ENCODE peak calls at places on chromosomes 12 and 14, in nine cellular contexts. One of them, this sample, is unnamed.

GRCh38 chr12:71892059-71892458 is 46.6 kb upstream of the TPH2 start:
- DNase-seq in progenitor cell of endocrine pancreas: no peak
- DNase-seq in dorsolateral prefrontal cortex: no peak
- DNase-seq in fibroblast of mammary gland: no peak
- DNase-seq in fibroblast of pulmonary artery: no peak
- DNase-seq in endothelial cell: no peak
- DNase-seq in natural killer cell: no peak
- DNase-seq in fibroblast of lung: no peak
- DNase-seq in B cell: no peak
- DNase-seq in this sample: no peak

GRCh38 chr14:75307700-75308379 is 29.2 kb downstream of the FOS start:
- DNase-seq in progenitor cell of endocrine pancreas: peak
- DNase-seq in dorsolateral prefrontal cortex: peak
- DNase-seq in fibroblast of mammary gland: peak
- DNase-seq in fibroblast of pulmonary artery: peak
- DNase-seq in endothelial cell: peak
- DNase-seq in natural killer cell: peak
- DNase-seq in fibroblast of lung: peak
- DNase-seq in B cell: peak
- DNase-seq in this sample: peak

GRCh38 chr12:56332512-56333196 is 1.1 kb downstream of the PAN2 start:
- DNase-seq in progenitor cell of endocrine pancreas: no peak
- DNase-seq in dorsolateral prefrontal cortex: no peak
- DNase-seq in fibroblast of mammary gland: no peak
- DNase-seq in fibroblast of pulmonary artery: no peak
- DNase-seq in endothelial cell: no peak
- DNase-seq in natural killer cell: no peak
- DNase-seq in fibroblast of lung: no peak
- DNase-seq in B cell: no peak
- DNase-seq in this sample: no peak

GRCh38 chr12:11228268-11228879 is 41.1 kb downstream of the PRB3 start:
- DNase-seq in progenitor cell of endocrine pancreas: peak
- DNase-seq in dorsolateral prefrontal cortex: no peak
- DNase-seq in fibroblast of mammary gland: peak
- DNase-seq in fibroblast of pulmonary artery: peak
- DNase-seq in endothelial cell: peak
- DNase-seq in natural killer cell: no peak
- DNase-seq in fibroblast of lung: peak
- DNase-seq in B cell: no peak
- DNase-seq in this sample: peak

GRCh38 chr12:46888568-46888967 is 62.8 kb upstream of the SLC38A4 start:
- DNase-seq in progenitor cell of endocrine pancreas: no peak
- DNase-seq in dorsolateral prefrontal cortex: no peak
- DNase-seq in fibroblast of mammary gland: no peak
- DNase-seq in fibroblast of pulmonary artery: no peak
- DNase-seq in endothelial cell: no peak
- DNase-seq in natural killer cell: no peak
- DNase-seq in fibroblast of lung: no peak
- DNase-seq in B cell: no peak
- DNase-seq in this sample: no peak

GRCh38 chr12:1117371-1117770 is 126.3 kb downstream of the ERC1 start:
- DNase-seq in progenitor cell of endocrine pancreas: no peak
- DNase-seq in dorsolateral prefrontal cortex: no peak
- DNase-seq in fibroblast of mammary gland: peak
- DNase-seq in fibroblast of pulmonary artery: no peak
- DNase-seq in endothelial cell: no peak
- DNase-seq in natural killer cell: no peak
- DNase-seq in fibroblast of lung: peak
- DNase-seq in B cell: no peak
- DNase-seq in this sample: no peak

GRCh38 chr12:110790301-110790700 is 47.6 kb upstream of the PPP1CC start:
- DNase-seq in progenitor cell of endocrine pancreas: no peak
- DNase-seq in dorsolateral prefrontal cortex: no peak
- DNase-seq in fibroblast of mammary gland: peak
- DNase-seq in fibroblast of pulmonary artery: peak
- DNase-seq in endothelial cell: no peak
- DNase-seq in natural killer cell: no peak
- DNase-seq in fibroblast of lung: peak
- DNase-seq in B cell: no peak
- DNase-seq in this sample: no peak

GRCh38 chr12:6855322-6855721 is 3.4 kb downstream of the USP5 start:
- DNase-seq in progenitor cell of endocrine pancreas: no peak
- DNase-seq in dorsolateral prefrontal cortex: no peak
- DNase-seq in fibroblast of mammary gland: no peak
- DNase-seq in fibroblast of pulmonary artery: no peak
- DNase-seq in endothelial cell: no peak
- DNase-seq in natural killer cell: no peak
- DNase-seq in fibroblast of lung: no peak
- DNase-seq in B cell: no peak
- DNase-seq in this sample: no peak

GRCh38 chr12:32264995-32265394 is 134.4 kb upstream of the FGD4 start:
- DNase-seq in progenitor cell of endocrine pancreas: no peak
- DNase-seq in dorsolateral prefrontal cortex: no peak
- DNase-seq in fibroblast of mammary gland: peak
- DNase-seq in fibroblast of pulmonary artery: peak
- DNase-seq in endothelial cell: no peak
- DNase-seq in natural killer cell: no peak
- DNase-seq in fibroblast of lung: peak
- DNase-seq in B cell: peak
- DNase-seq in this sample: no peak

GRCh38 chr12:52020126-52020525 is 13.4 kb downstream of the TAMALIN start:
- DNase-seq in progenitor cell of endocrine pancreas: no peak
- DNase-seq in dorsolateral prefrontal cortex: no peak
- DNase-seq in fibroblast of mammary gland: no peak
- DNase-seq in fibroblast of pulmonary artery: no peak
- DNase-seq in endothelial cell: no peak
- DNase-seq in natural killer cell: no peak
- DNase-seq in fibroblast of lung: no peak
- DNase-seq in B cell: no peak
- DNase-seq in this sample: no peak

GRCh38 chr12:127401005-127401404 is 866.0 kb upstream of the TMEM132C start:
- DNase-seq in progenitor cell of endocrine pancreas: no peak
- DNase-seq in dorsolateral prefrontal cortex: no peak
- DNase-seq in fibroblast of mammary gland: peak
- DNase-seq in fibroblast of pulmonary artery: peak
- DNase-seq in endothelial cell: no peak
- DNase-seq in natural killer cell: no peak
- DNase-seq in fibroblast of lung: peak
- DNase-seq in B cell: no peak
- DNase-seq in this sample: no peak

GRCh38 chr12:26938660-26939185 is 453 bp downstream of the FGFR1OP2 start:
- DNase-seq in progenitor cell of endocrine pancreas: no peak
- DNase-seq in dorsolateral prefrontal cortex: no peak
- DNase-seq in fibroblast of mammary gland: no peak
- DNase-seq in fibroblast of pulmonary artery: no peak
- DNase-seq in endothelial cell: no peak
- DNase-seq in natural killer cell: no peak
- DNase-seq in fibroblast of lung: no peak
- DNase-seq in B cell: peak
- DNase-seq in this sample: peak

GRCh38 chr12:66776974-66777373 is 98.1 kb upstream of the GRIP1 start:
- DNase-seq in progenitor cell of endocrine pancreas: no peak
- DNase-seq in dorsolateral prefrontal cortex: no peak
- DNase-seq in fibroblast of mammary gland: no peak
- DNase-seq in fibroblast of pulmonary artery: no peak
- DNase-seq in endothelial cell: no peak
- DNase-seq in natural killer cell: peak
- DNase-seq in fibroblast of lung: no peak
- DNase-seq in B cell: no peak
- DNase-seq in this sample: peak

GRCh38 chr14:49960453-49960852 is 67.6 kb downstream of the ARF6 start:
- DNase-seq in progenitor cell of endocrine pancreas: no peak
- DNase-seq in dorsolateral prefrontal cortex: no peak
- DNase-seq in fibroblast of mammary gland: no peak
- DNase-seq in fibroblast of pulmonary artery: no peak
- DNase-seq in endothelial cell: no peak
- DNase-seq in natural killer cell: no peak
- DNase-seq in fibroblast of lung: no peak
- DNase-seq in B cell: no peak
- DNase-seq in this sample: no peak

GRCh38 chr14:103118019-103118662 is 5.1 kb upstream of the TNFAIP2 start:
- DNase-seq in progenitor cell of endocrine pancreas: no peak
- DNase-seq in dorsolateral prefrontal cortex: no peak
- DNase-seq in fibroblast of mammary gland: peak
- DNase-seq in fibroblast of pulmonary artery: peak
- DNase-seq in endothelial cell: no peak
- DNase-seq in natural killer cell: no peak
- DNase-seq in fibroblast of lung: peak
- DNase-seq in B cell: no peak
- DNase-seq in this sample: no peak

GRCh38 chr12:67447180-67447579 is 178.0 kb downstream of the CAND1 start:
- DNase-seq in progenitor cell of endocrine pancreas: no peak
- DNase-seq in dorsolateral prefrontal cortex: no peak
- DNase-seq in fibroblast of mammary gland: no peak
- DNase-seq in fibroblast of pulmonary artery: no peak
- DNase-seq in endothelial cell: no peak
- DNase-seq in natural killer cell: no peak
- DNase-seq in fibroblast of lung: no peak
- DNase-seq in B cell: no peak
- DNase-seq in this sample: no peak

GRCh38 chr12:39671898-39672875 is 52.6 kb upstream of the ABCD2 start:
- DNase-seq in progenitor cell of endocrine pancreas: no peak
- DNase-seq in dorsolateral prefrontal cortex: no peak
- DNase-seq in fibroblast of mammary gland: no peak
- DNase-seq in fibroblast of pulmonary artery: no peak
- DNase-seq in endothelial cell: no peak
- DNase-seq in natural killer cell: no peak
- DNase-seq in fibroblast of lung: no peak
- DNase-seq in B cell: no peak
- DNase-seq in this sample: peak

GRCh38 chr12:105698047-105698446 is 367.6 kb downstream of the C12orf75 start:
- DNase-seq in progenitor cell of endocrine pancreas: no peak
- DNase-seq in dorsolateral prefrontal cortex: no peak
- DNase-seq in fibroblast of mammary gland: no peak
- DNase-seq in fibroblast of pulmonary artery: no peak
- DNase-seq in endothelial cell: no peak
- DNase-seq in natural killer cell: no peak
- DNase-seq in fibroblast of lung: no peak
- DNase-seq in B cell: no peak
- DNase-seq in this sample: no peak

GRCh38 chr12:56216461-56216860 is 5.3 kb downstream of the RNF41 start:
- DNase-seq in progenitor cell of endocrine pancreas: no peak
- DNase-seq in dorsolateral prefrontal cortex: peak
- DNase-seq in fibroblast of mammary gland: no peak
- DNase-seq in fibroblast of pulmonary artery: no peak
- DNase-seq in endothelial cell: no peak
- DNase-seq in natural killer cell: no peak
- DNase-seq in fibroblast of lung: no peak
- DNase-seq in B cell: no peak
- DNase-seq in this sample: no peak

GRCh38 chr14:104706733-104707628 is 17.0 kb upstream of the ADSS1 start:
- DNase-seq in progenitor cell of endocrine pancreas: no peak
- DNase-seq in dorsolateral prefrontal cortex: no peak
- DNase-seq in fibroblast of mammary gland: no peak
- DNase-seq in fibroblast of pulmonary artery: no peak
- DNase-seq in endothelial cell: no peak
- DNase-seq in natural killer cell: no peak
- DNase-seq in fibroblast of lung: peak
- DNase-seq in B cell: no peak
- DNase-seq in this sample: no peak

GRCh38 chr14:103728141-103728540 is 12.5 kb downstream of the ZFYVE21 start:
- DNase-seq in progenitor cell of endocrine pancreas: no peak
- DNase-seq in dorsolateral prefrontal cortex: no peak
- DNase-seq in fibroblast of mammary gland: no peak
- DNase-seq in fibroblast of pulmonary artery: no peak
- DNase-seq in endothelial cell: no peak
- DNase-seq in natural killer cell: no peak
- DNase-seq in fibroblast of lung: no peak
- DNase-seq in B cell: no peak
- DNase-seq in this sample: no peak

GRCh38 chr14:99100871-99101270 is 171.1 kb downstream of the BCL11B start:
- DNase-seq in progenitor cell of endocrine pancreas: no peak
- DNase-seq in dorsolateral prefrontal cortex: no peak
- DNase-seq in fibroblast of mammary gland: no peak
- DNase-seq in fibroblast of pulmonary artery: no peak
- DNase-seq in endothelial cell: no peak
- DNase-seq in natural killer cell: no peak
- DNase-seq in fibroblast of lung: no peak
- DNase-seq in B cell: no peak
- DNase-seq in this sample: no peak

DNA sequence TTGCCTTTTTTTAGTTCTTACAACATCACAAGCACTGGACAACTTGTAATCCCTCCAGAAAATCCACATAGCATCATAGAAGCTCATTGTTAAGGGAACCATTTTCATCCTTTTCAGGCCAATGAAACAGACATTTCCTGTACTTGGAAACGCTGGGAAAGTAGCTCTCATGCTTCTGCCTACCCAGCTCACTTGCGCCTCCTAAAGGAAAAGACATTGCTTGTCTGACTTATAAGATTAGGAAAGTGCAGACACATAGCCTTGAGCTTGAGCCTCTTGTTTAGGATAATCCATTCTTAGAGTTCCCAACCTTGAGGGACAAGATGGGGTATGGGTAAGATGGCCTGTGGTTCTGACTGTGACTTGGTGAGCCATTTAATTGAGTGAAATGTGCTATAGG is 589.5 kb downstream of the NOVA1 start:
- DNase-seq in progenitor cell of endocrine pancreas: no peak
- DNase-seq in dorsolateral prefrontal cortex: no peak
- DNase-seq in fibroblast of mammary gland: peak
- DNase-seq in fibroblast of pulmonary artery: peak
- DNase-seq in endothelial cell: peak
- DNase-seq in natural killer cell: no peak
- DNase-seq in fibroblast of lung: peak
- DNase-seq in B cell: no peak
- DNase-seq in this sample: no peak
- TF ChIP-seq CTCF in progenitor cell of endocrine pancreas: peak
- TF ChIP-seq CTCF in dorsolateral prefrontal cortex: no peak
- TF ChIP-seq CTCF in fibroblast of mammary gland: peak
- TF ChIP-seq CTCF in fibroblast of pulmonary artery: peak
- TF ChIP-seq CTCF in endothelial cell: peak
- TF ChIP-seq CTCF in natural killer cell: no peak
- TF ChIP-seq CTCF in fibroblast of lung: no peak
- TF ChIP-seq CTCF in B cell: no peak
- TF ChIP-seq CTCF in this sample: no peak

GRCh38 chr12:115771065-115771464 is 506.4 kb downstream of the MED13L start:
- DNase-seq in progenitor cell of endocrine pancreas: no peak
- DNase-seq in dorsolateral prefrontal cortex: no peak
- DNase-seq in fibroblast of mammary gland: peak
- DNase-seq in fibroblast of pulmonary artery: peak
- DNase-seq in endothelial cell: peak
- DNase-seq in natural killer cell: no peak
- DNase-seq in fibroblast of lung: peak
- DNase-seq in B cell: no peak
- DNase-seq in this sample: no peak
- TF ChIP-seq CTCF in progenitor cell of endocrine pancreas: peak
- TF ChIP-seq CTCF in dorsolateral prefrontal cortex: no peak
- TF ChIP-seq CTCF in fibroblast of mammary gland: peak
- TF ChIP-seq CTCF in fibroblast of pulmonary artery: no peak
- TF ChIP-seq CTCF in endothelial cell: no peak
- TF ChIP-seq CTCF in natural killer cell: no peak
- TF ChIP-seq CTCF in fibroblast of lung: peak
- TF ChIP-seq CTCF in B cell: no peak
- TF ChIP-seq CTCF in this sample: no peak

GRCh38 chr12:94710933-94711332 is 60.6 kb upstream of the TMCC3 start:
- DNase-seq in progenitor cell of endocrine pancreas: no peak
- DNase-seq in dorsolateral prefrontal cortex: no peak
- DNase-seq in fibroblast of mammary gland: peak
- DNase-seq in fibroblast of pulmonary artery: peak
- DNase-seq in endothelial cell: peak
- DNase-seq in natural killer cell: no peak
- DNase-seq in fibroblast of lung: peak
- DNase-seq in B cell: peak
- DNase-seq in this sample: peak
- TF ChIP-seq CTCF in progenitor cell of endocrine pancreas: peak
- TF ChIP-seq CTCF in dorsolateral prefrontal cortex: peak
- TF ChIP-seq CTCF in fibroblast of mammary gland: peak
- TF ChIP-seq CTCF in fibroblast of pulmonary artery: peak
- TF ChIP-seq CTCF in endothelial cell: peak
- TF ChIP-seq CTCF in natural killer cell: peak
- TF ChIP-seq CTCF in fibroblast of lung: peak
- TF ChIP-seq CTCF in B cell: peak
- TF ChIP-seq CTCF in this sample: peak

GRCh38 chr14:81296263-81296923 is 75.6 kb upstream of the GTF2A1 start:
- DNase-seq in progenitor cell of endocrine pancreas: no peak
- DNase-seq in dorsolateral prefrontal cortex: no peak
- DNase-seq in fibroblast of mammary gland: no peak
- DNase-seq in fibroblast of pulmonary artery: peak
- DNase-seq in endothelial cell: no peak
- DNase-seq in natural killer cell: no peak
- DNase-seq in fibroblast of lung: no peak
- DNase-seq in B cell: no peak
- DNase-seq in this sample: no peak
- TF ChIP-seq CTCF in progenitor cell of endocrine pancreas: no peak
- TF ChIP-seq CTCF in dorsolateral prefrontal cortex: no peak
- TF ChIP-seq CTCF in fibroblast of mammary gland: no peak
- TF ChIP-seq CTCF in fibroblast of pulmonary artery: no peak
- TF ChIP-seq CTCF in endothelial cell: no peak
- TF ChIP-seq CTCF in natural killer cell: no peak
- TF ChIP-seq CTCF in fibroblast of lung: no peak
- TF ChIP-seq CTCF in B cell: no peak
- TF ChIP-seq CTCF in this sample: no peak